ENCODE peak calls at places on chromosomes 1 and 21, in five cellular contexts. One of them, this sample, is unnamed.

GRCh38 chr1:55640708-55641473 is 425.7 kb upstream of the USP24 start:
- DNase-seq in upper lobe of right lung: no peak
- DNase-seq in substantia nigra: peak
- DNase-seq in endodermal cell: peak
- DNase-seq in stomach: peak
- DNase-seq in this sample: no peak

GRCh38 chr1:6523566-6523965 is 30.7 kb downstream of the NOL9 start:
- DNase-seq in upper lobe of right lung: no peak
- DNase-seq in substantia nigra: no peak
- DNase-seq in endodermal cell: peak
- DNase-seq in stomach: no peak
- DNase-seq in this sample: peak

GRCh38 chr21:33035147-33035546 is 9.4 kb downstream of the OLIG2 start:
- DNase-seq in upper lobe of right lung: no peak
- DNase-seq in substantia nigra: no peak
- DNase-seq in endodermal cell: no peak
- DNase-seq in stomach: no peak
- DNase-seq in this sample: peak

GRCh38 chr1:31482478-31483011 is 69.5 kb downstream of the SERINC2 start:
- DNase-seq in upper lobe of right lung: no peak
- DNase-seq in substantia nigra: no peak
- DNase-seq in endodermal cell: no peak
- DNase-seq in stomach: no peak
- DNase-seq in this sample: no peak

GRCh38 chr1:197619008-197619640 is 156.2 kb downstream of the DENND1B start:
- DNase-seq in upper lobe of right lung: no peak
- DNase-seq in substantia nigra: no peak
- DNase-seq in endodermal cell: no peak
- DNase-seq in stomach: no peak
- DNase-seq in this sample: peak

GRCh38 chr1:84603223-84603622 is 29.0 kb upstream of the CTBS start:
- DNase-seq in upper lobe of right lung: no peak
- DNase-seq in substantia nigra: no peak
- DNase-seq in endodermal cell: no peak
- DNase-seq in stomach: no peak
- DNase-seq in this sample: peak

GRCh38 chr1:200231787-200232222 is 178.0 kb downstream of the ZNF281 start:
- DNase-seq in upper lobe of right lung: no peak
- DNase-seq in substantia nigra: no peak
- DNase-seq in endodermal cell: no peak
- DNase-seq in stomach: no peak
- DNase-seq in this sample: no peak

GRCh38 chr1:36160949-36161485 is 5.1 kb downstream of the MAP7D1 start:
- DNase-seq in upper lobe of right lung: peak
- DNase-seq in substantia nigra: peak
- DNase-seq in endodermal cell: peak
- DNase-seq in stomach: peak
- DNase-seq in this sample: peak

GRCh38 chr1:81111818-81112217 is 688.9 kb upstream of the ADGRL2 start:
- DNase-seq in upper lobe of right lung: no peak
- DNase-seq in substantia nigra: no peak
- DNase-seq in endodermal cell: no peak
- DNase-seq in stomach: no peak
- DNase-seq in this sample: no peak

GRCh38 chr1:6148497-6149241 is 31.5 kb downstream of the CHD5 start:
- DNase-seq in upper lobe of right lung: peak
- DNase-seq in substantia nigra: no peak
- DNase-seq in endodermal cell: peak
- DNase-seq in stomach: peak
- DNase-seq in this sample: no peak

GRCh38 chr21:35470522-35470921 is 421.4 kb upstream of the RUNX1 start:
- DNase-seq in upper lobe of right lung: no peak
- DNase-seq in substantia nigra: no peak
- DNase-seq in endodermal cell: peak
- DNase-seq in stomach: no peak
- DNase-seq in this sample: no peak

GRCh38 chr1:18946550-18947381 is 9.7 kb downstream of the IFFO2 start:
- DNase-seq in upper lobe of right lung: no peak
- DNase-seq in substantia nigra: no peak
- DNase-seq in endodermal cell: peak
- DNase-seq in stomach: no peak
- DNase-seq in this sample: no peak

GRCh38 chr1:30327370-30328099 is 395.9 kb downstream of the MATN1 start:
- DNase-seq in upper lobe of right lung: no peak
- DNase-seq in substantia nigra: no peak
- DNase-seq in endodermal cell: peak
- DNase-seq in stomach: peak
- DNase-seq in this sample: no peak

GRCh38 chr1:30312226-30312625 is 411.2 kb downstream of the MATN1 start:
- DNase-seq in upper lobe of right lung: no peak
- DNase-seq in substantia nigra: no peak
- DNase-seq in endodermal cell: no peak
- DNase-seq in stomach: peak
- DNase-seq in this sample: no peak

GRCh38 chr1:39391741-39392679 is 99.4 kb upstream of the BMP8A start:
- DNase-seq in upper lobe of right lung: no peak
- DNase-seq in substantia nigra: no peak
- DNase-seq in endodermal cell: no peak
- DNase-seq in stomach: no peak
- DNase-seq in this sample: no peak

GRCh38 chr1:199302554-199302953 is 663.7 kb downstream of the PTPRC start:
- DNase-seq in upper lobe of right lung: no peak
- DNase-seq in substantia nigra: no peak
- DNase-seq in endodermal cell: no peak
- DNase-seq in stomach: no peak
- DNase-seq in this sample: no peak

GRCh38 chr1:115299266-115299665 is 38.8 kb downstream of the NGF start:
- DNase-seq in upper lobe of right lung: no peak
- DNase-seq in substantia nigra: no peak
- DNase-seq in endodermal cell: no peak
- DNase-seq in stomach: no peak
- DNase-seq in this sample: peak

GRCh38 chr1:190170321-190170720 is 307.3 kb downstream of the BRINP3 start:
- DNase-seq in upper lobe of right lung: no peak
- DNase-seq in substantia nigra: no peak
- DNase-seq in endodermal cell: no peak
- DNase-seq in stomach: no peak
- DNase-seq in this sample: no peak

GRCh38 chr1:84585803-84586202 is 11.6 kb upstream of the CTBS start:
- DNase-seq in upper lobe of right lung: no peak
- DNase-seq in substantia nigra: no peak
- DNase-seq in endodermal cell: no peak
- DNase-seq in stomach: no peak
- DNase-seq in this sample: no peak

GRCh38 chr1:67571406-67571805 is 113.6 kb upstream of the GADD45A start:
- DNase-seq in upper lobe of right lung: no peak
- DNase-seq in substantia nigra: no peak
- DNase-seq in endodermal cell: no peak
- DNase-seq in stomach: no peak
- DNase-seq in this sample: no peak

GRCh38 chr1:163174524-163175437 is 27.9 kb downstream of the RGS5 start:
- DNase-seq in upper lobe of right lung: peak
- DNase-seq in substantia nigra: peak
- DNase-seq in endodermal cell: peak
- DNase-seq in stomach: peak
- DNase-seq in this sample: peak

GRCh38 chr1:1430114-1430982 is 5.1 kb upstream of the VWA1 start:
- DNase-seq in upper lobe of right lung: peak
- DNase-seq in substantia nigra: peak
- DNase-seq in endodermal cell: peak
- DNase-seq in stomach: peak
- DNase-seq in this sample: peak

GRCh38 chr1:183571678-183572268 is 18.5 kb downstream of the NCF2 start:
- DNase-seq in upper lobe of right lung: no peak
- DNase-seq in substantia nigra: no peak
- DNase-seq in endodermal cell: no peak
- DNase-seq in stomach: no peak
- DNase-seq in this sample: no peak

GRCh38 chr1:197352011-197352410 is 84.0 kb downstream of the CRB1 start:
- DNase-seq in upper lobe of right lung: no peak
- DNase-seq in substantia nigra: no peak
- DNase-seq in endodermal cell: no peak
- DNase-seq in stomach: no peak
- DNase-seq in this sample: no peak

GRCh38 chr1:236253918-236254637 is 27.7 kb downstream of the ERO1B start:
- DNase-seq in upper lobe of right lung: no peak
- DNase-seq in substantia nigra: no peak
- DNase-seq in endodermal cell: no peak
- DNase-seq in stomach: no peak
- DNase-seq in this sample: no peak

GRCh38 chr1:79197421-79197820 is 190.9 kb upstream of the ADGRL4 start:
- DNase-seq in upper lobe of right lung: no peak
- DNase-seq in substantia nigra: no peak
- DNase-seq in endodermal cell: peak
- DNase-seq in stomach: no peak
- DNase-seq in this sample: no peak

GRCh38 chr1:84862810-84863251 is 30.2 kb downstream of the LPAR3 start:
- DNase-seq in upper lobe of right lung: no peak
- DNase-seq in substantia nigra: no peak
- DNase-seq in endodermal cell: no peak
- DNase-seq in stomach: no peak
- DNase-seq in this sample: no peak

GRCh38 chr1:192610114-192610958 is 25.6 kb upstream of the RGS13 start:
- DNase-seq in upper lobe of right lung: no peak
- DNase-seq in substantia nigra: no peak
- DNase-seq in endodermal cell: no peak
- DNase-seq in stomach: no peak
- DNase-seq in this sample: peak

GRCh38 chr1:51644533-51645197 is 27.8 kb downstream of the OSBPL9 start:
- DNase-seq in upper lobe of right lung: no peak
- DNase-seq in substantia nigra: no peak
- DNase-seq in endodermal cell: no peak
- DNase-seq in stomach: no peak
- DNase-seq in this sample: no peak

GRCh38 chr1:151815716-151816327 is 10.6 kb upstream of the LINGO4 start:
- DNase-seq in upper lobe of right lung: peak
- DNase-seq in substantia nigra: no peak
- DNase-seq in endodermal cell: no peak
- DNase-seq in stomach: no peak
- DNase-seq in this sample: no peak

GRCh38 chr1:21378705-21379494 is 61.0 kb upstream of the NBPF3 start:
- DNase-seq in upper lobe of right lung: no peak
- DNase-seq in substantia nigra: no peak
- DNase-seq in endodermal cell: no peak
- DNase-seq in stomach: peak
- DNase-seq in this sample: no peak

GRCh38 chr1:40897499-40897898 is 35.3 kb upstream of the CITED4 start:
- DNase-seq in upper lobe of right lung: no peak
- DNase-seq in substantia nigra: no peak
- DNase-seq in endodermal cell: no peak
- DNase-seq in stomach: no peak
- DNase-seq in this sample: no peak

GRCh38 chr1:209884665-209885117 is 53.3 kb upstream of the SYT14 start:
- DNase-seq in upper lobe of right lung: no peak
- DNase-seq in substantia nigra: no peak
- DNase-seq in endodermal cell: no peak
- DNase-seq in stomach: peak
- DNase-seq in this sample: peak
- H3K27ac ChIP-seq in upper lobe of right lung: no peak
- H3K27ac ChIP-seq in substantia nigra: peak
- H3K27ac ChIP-seq in endodermal cell: no peak
- H3K27ac ChIP-seq in stomach: no peak
- H3K27ac ChIP-seq in this sample: peak

GRCh38 chr1:227744668-227745067 is 9.4 kb downstream of the SNAP47 start:
- DNase-seq in upper lobe of right lung: no peak
- DNase-seq in substantia nigra: no peak
- DNase-seq in endodermal cell: no peak
- DNase-seq in stomach: no peak
- DNase-seq in this sample: no peak

GRCh38 chr1:227747382-227747781 is 12.1 kb downstream of the SNAP47 start:
- DNase-seq in upper lobe of right lung: no peak
- DNase-seq in substantia nigra: no peak
- DNase-seq in endodermal cell: no peak
- DNase-seq in stomach: no peak
- DNase-seq in this sample: no peak

GRCh38 chr1:227746676-227747075 is 11.4 kb downstream of the SNAP47 start:
- DNase-seq in upper lobe of right lung: no peak
- DNase-seq in substantia nigra: no peak
- DNase-seq in endodermal cell: no peak
- DNase-seq in stomach: no peak
- DNase-seq in this sample: no peak

GRCh38 chr1:227747948-227748495 is 12.8 kb downstream of the SNAP47 start:
- DNase-seq in upper lobe of right lung: no peak
- DNase-seq in substantia nigra: no peak
- DNase-seq in endodermal cell: no peak
- DNase-seq in stomach: no peak
- DNase-seq in this sample: no peak

GRCh38 chr1:227745568-227745967 is 10.3 kb downstream of the SNAP47 start:
- DNase-seq in upper lobe of right lung: no peak
- DNase-seq in substantia nigra: no peak
- DNase-seq in endodermal cell: no peak
- DNase-seq in stomach: no peak
- DNase-seq in this sample: no peak
- H3K27ac ChIP-seq in upper lobe of right lung: no peak
- H3K27ac ChIP-seq in substantia nigra: no peak
- H3K27ac ChIP-seq in endodermal cell: peak
- H3K27ac ChIP-seq in stomach: no peak
- H3K27ac ChIP-seq in this sample: no peak

GRCh38 chr1:48718696-48719095 is 58.0 kb downstream of the BEND5 start:
- DNase-seq in upper lobe of right lung: no peak
- DNase-seq in substantia nigra: no peak
- DNase-seq in endodermal cell: no peak
- DNase-seq in stomach: no peak
- DNase-seq in this sample: no peak
- H3K27ac ChIP-seq in upper lobe of right lung: no peak
- H3K27ac ChIP-seq in substantia nigra: no peak
- H3K27ac ChIP-seq in endodermal cell: no peak
- H3K27ac ChIP-seq in stomach: no peak
- H3K27ac ChIP-seq in this sample: no peak

DNA sequence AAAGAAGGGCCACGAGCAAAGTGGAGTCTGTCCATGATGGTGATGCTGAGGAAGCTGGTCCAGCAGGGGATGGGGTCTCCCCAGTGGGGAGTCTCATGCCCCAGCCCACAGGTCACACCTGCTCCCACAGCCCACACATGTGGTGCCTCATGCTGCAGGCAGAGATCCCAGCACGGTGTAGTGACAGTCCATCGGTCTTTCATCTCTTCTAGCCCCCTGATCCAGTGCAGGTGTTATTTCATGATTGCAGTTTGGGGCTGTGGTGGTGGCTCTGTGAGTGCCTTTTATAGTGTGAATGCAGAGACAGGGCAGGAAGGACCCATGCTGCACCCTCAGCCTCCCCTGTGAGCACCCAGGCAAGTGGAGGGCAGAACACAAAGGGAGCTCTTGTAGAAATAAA is 45.0 kb downstream of the UBASH3A start:
- DNase-seq in upper lobe of right lung: no peak
- DNase-seq in substantia nigra: no peak
- DNase-seq in endodermal cell: no peak
- DNase-seq in stomach: no peak
- DNase-seq in this sample: no peak
- H3K27ac ChIP-seq in upper lobe of right lung: no peak
- H3K27ac ChIP-seq in substantia nigra: no peak
- H3K27ac ChIP-seq in endodermal cell: no peak
- H3K27ac ChIP-seq in stomach: no peak
- H3K27ac ChIP-seq in this sample: no peak